ENCODE peak calls at places on chromosomes 11 and 22, in nine cellular contexts. Y is NCI-H2029 treated with DMSO at 0.1 percent for 48 hours; W is caudate nucleus; V is HAP-1; Z is Daoy; L is activated CD8-positive, alpha-beta T cell treated with anti-CD3 and anti-CD28 coated beads, Interleukin-2, amount 10 ng/mL, durations not matched to agents 7 days and 5 days; O is NCI-H2107; D is foreskin keratinocyte; E is WERI-Rb-1. H is an unnamed sample.

GRCh38 chr11:44643207-44643606 is 77.7 kb downstream of the CD82 start:
- DNase-seq in V (no peak), L (no peak), Z (no peak), Y (no peak), E (no peak), O (no peak), W (no peak), D (no peak), H (no peak)

GRCh38 chr11:17972987-17973386 is 39.9 kb downstream of the SERGEF start:
- DNase-seq in V (peak), W (peak), Z (peak), O (no peak), D (peak), L (no peak), E (peak), Y (no peak), H (no peak)

GRCh38 chr22:17919276-17920144 is 104.9 kb downstream of the MICAL3 start:
- DNase-seq in E (peak), Y (no peak), V (no peak), O (no peak), W (no peak), D (no peak), L (no peak), Z (no peak), H (no peak)

GRCh38 chr22:20994128-20994901 is 7.6 kb downstream of the THAP7 start:
- DNase-seq in V (no peak), O (no peak), W (no peak), L (no peak), E (no peak), Z (no peak), Y (no peak), D (no peak), H (no peak)

GRCh38 chr11:10605941-10606381 is 37.5 kb upstream of the LYVE1 start:
- DNase-seq in Y (no peak), L (no peak), O (no peak), E (no peak), D (no peak), V (no peak), W (no peak), Z (peak), H (peak)

GRCh38 chr11:32809313-32809712 is 14.9 kb upstream of the CCDC73 start:
- DNase-seq in E (peak), V (peak), D (peak), L (peak), Z (peak), W (no peak), O (peak), Y (peak), H (peak)

GRCh38 chr22:20591660-20592310 is 84.4 kb downstream of the MED15 start:
- DNase-seq in Z (peak), L (no peak), V (no peak), O (no peak), D (no peak), E (peak), W (no peak), Y (no peak), H (no peak)

GRCh38 chr22:46798366-46799057 is 36.1 kb downstream of the TBC1D22A start:
- DNase-seq in Y (no peak), O (peak), V (peak), D (no peak), E (peak), L (peak), W (peak), Z (peak), H (peak)

GRCh38 chr11:93287434-93287833 is 43.1 kb upstream of the DEUP1 start:
- DNase-seq in O (no peak), W (no peak), V (no peak), Y (no peak), Z (no peak), L (no peak), E (no peak), D (no peak), H (no peak)

H was measured in cardiac septum.